ENCODE peak calls at places on chromosomes 12 and 14, in seven cellular contexts. W is ovary; J is cardiac muscle cell; V is kidney epithelial cell; C is GM13977; K is left ventricle myocardium inferior; Y is CD8-positive, alpha-beta T cell. O is an unnamed sample.

GRCh38 chr14:62179367-62180018 is 417.3 kb downstream of the SNAPC1 start:
- DNase-seq in W (no peak), V (peak), Y (no peak), K (peak), J (peak), C (peak), O (peak)

GRCh38 chr12:106919910-106920544 is 35.7 kb upstream of the TMEM263 start:
- DNase-seq in C (no peak), V (no peak), W (no peak), J (peak), K (no peak), Y (no peak), O (no peak)

GRCh38 chr14:104734601-104734990 is 10.6 kb downstream of the ADSS1 start:
- DNase-seq in W (no peak), Y (no peak), C (no peak), V (no peak), J (no peak), K (no peak), O (no peak)

GRCh38 chr12:50147281-50147680 is 19.9 kb downstream of the CERS5 start:
- DNase-seq in Y (no peak), V (no peak), J (no peak), K (no peak), W (no peak), C (no peak), O (no peak)

GRCh38 chr12:49808686-49809368 is 19.4 kb downstream of the NCKAP5L start:
- DNase-seq in C (no peak), W (peak), Y (no peak), V (no peak), J (no peak), K (peak), O (no peak)

GRCh38 chr12:24730461-24730896 is 218.4 kb downstream of the BCAT1 start:
- DNase-seq in J (no peak), W (no peak), V (no peak), C (no peak), K (no peak), Y (no peak), O (no peak)

GRCh38 chr14:80215081-80215480 is 3.8 kb upstream of the DIO2 start:
- DNase-seq in V (no peak), J (no peak), C (no peak), W (no peak), Y (no peak), K (no peak), O (no peak)

GRCh38 chr14:101906645-101907044 is 57.7 kb upstream of the DYNC1H1 start:
- DNase-seq in Y (no peak), K (no peak), C (no peak), V (no peak), W (no peak), J (no peak), O (no peak)

GRCh38 chr14:64880382-64881121 is 845 bp upstream of the SPTB start:
- DNase-seq in C (peak), K (peak), W (peak), J (peak), V (no peak), Y (peak), O (peak)

GRCh38 chr14:58738876-58739275 is 101.1 kb downstream of the DACT1 start:
- DNase-seq in V (no peak), K (no peak), W (no peak), Y (no peak), C (no peak), J (no peak), O (no peak)

GRCh38 chr14:96362071-96362964 is 823 bp downstream of the ATG2B start:
- DNase-seq in J (peak), V (peak), Y (peak), K (no peak), C (peak), W (no peak), O (no peak)

GRCh38 chr12:96085475-96085874 is 50.1 kb upstream of the LTA4H start:
- DNase-seq in J (no peak), Y (no peak), C (no peak), K (no peak), V (no peak), W (no peak), O (no peak)

GRCh38 chr14:77738559-77739250 is 22.3 kb downstream of the SNW1 start:
- DNase-seq in J (peak), W (peak), C (no peak), Y (no peak), K (no peak), V (no peak), O (no peak)

GRCh38 chr12:26188132-26188531 is 7.2 kb upstream of the SSPN start:
- DNase-seq in K (no peak), V (no peak), C (no peak), Y (no peak), W (no peak), J (peak), O (no peak)

GRCh38 chr14:68285421-68286179 is 466.0 kb downstream of the RAD51B start:
- DNase-seq in Y (peak), V (no peak), J (peak), C (no peak), W (no peak), K (no peak), O (no peak)

GRCh38 chr14:30553311-30553989 is 5.5 kb upstream of the G2E3 start:
- DNase-seq in K (no peak), W (no peak), V (no peak), C (no peak), J (peak), Y (no peak), O (no peak)

GRCh38 chr12:121023799-121024198 is 7.5 kb upstream of the C12orf43 start:
- DNase-seq in K (no peak), W (no peak), Y (no peak), V (no peak), J (no peak), C (no peak), O (no peak)
- TF ChIP-seq CTCF in K (no peak), W (no peak), Y (no peak), V (no peak), J (no peak), C (no peak), O (no peak)

GRCh38 chr12:90013409-90013808 is 304.8 kb upstream of the ATP2B1 start:
- DNase-seq in C (no peak), V (no peak), Y (no peak), K (no peak), J (peak), W (no peak), O (no peak)
- TF ChIP-seq CTCF in C (peak), V (no peak), Y (peak), K (peak), J (peak), W (no peak), O (no peak)

GRCh38 chr12:89906824-89907223 is 198.2 kb upstream of the ATP2B1 start:
- DNase-seq in V (no peak), J (no peak), K (no peak), W (no peak), C (no peak), Y (no peak), O (no peak)

GRCh38 chr12:89901906-89902648 is 193.4 kb upstream of the ATP2B1 start:
- DNase-seq in W (no peak), C (no peak), V (no peak), J (no peak), K (no peak), Y (no peak), O (no peak)

GRCh38 chr12:89906178-89906577 is 197.5 kb upstream of the ATP2B1 start:
- DNase-seq in V (no peak), K (no peak), C (no peak), J (no peak), W (no peak), Y (no peak), O (no peak)

GRCh38 chr12:89909753-89910152 is 201.1 kb upstream of the ATP2B1 start:
- DNase-seq in K (no peak), C (no peak), Y (no peak), J (no peak), W (no peak), V (no peak), O (no peak)

GRCh38 chr12:89907659-89908058 is 199.0 kb upstream of the ATP2B1 start:
- DNase-seq in W (no peak), C (no peak), K (no peak), V (no peak), J (no peak), Y (no peak), O (no peak)
- TF ChIP-seq CTCF in W (no peak), C (no peak), K (no peak), V (no peak), J (no peak), Y (no peak), O (no peak)

GRCh38 chr12:110102255-110102654 is 21.9 kb upstream of the IFT81 start:
- DNase-seq in C (no peak), W (peak), V (no peak), Y (no peak), K (no peak), J (peak), O (no peak)
- TF ChIP-seq CTCF in C (peak), W (no peak), V (peak), Y (no peak), K (peak), J (peak), O (no peak)

DNA sequence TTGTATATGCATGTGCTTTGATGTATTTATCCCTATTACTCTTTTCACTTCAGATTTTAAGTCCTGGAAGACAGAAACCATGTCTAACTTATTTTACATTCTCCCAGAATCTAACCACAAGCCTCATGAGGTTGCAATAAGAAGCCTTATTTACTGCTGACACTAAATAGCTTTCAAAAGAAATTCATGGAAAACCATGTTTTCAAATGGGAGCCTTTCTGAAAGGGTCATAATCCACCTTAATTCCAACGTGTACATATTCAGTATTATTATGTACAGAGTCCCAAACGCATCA is 34.4 kb downstream of the CORO1C start:
- DNase-seq in C (no peak), J (no peak), Y (no peak), K (no peak), V (no peak), W (no peak), O (no peak)
- TF ChIP-seq CTCF in C (no peak), J (no peak), Y (no peak), K (no peak), V (no peak), W (no peak), O (no peak)

GRCh38 chr12:32301216-32301615 is 98.1 kb upstream of the FGD4 start:
- DNase-seq in V (no peak), W (no peak), K (no peak), J (no peak), Y (no peak), C (no peak), O (no peak)

GRCh38 chr12:32302218-32302826 is 97.0 kb upstream of the FGD4 start:
- DNase-seq in J (peak), V (no peak), Y (no peak), K (no peak), C (peak), W (no peak), O (no peak)

GRCh38 chr12:32303171-32303570 is 96.2 kb upstream of the FGD4 start:
- DNase-seq in W (no peak), K (no peak), V (no peak), C (no peak), J (no peak), Y (no peak), O (no peak)

GRCh38 chr12:32307352-32307751 is 92.0 kb upstream of the FGD4 start:
- DNase-seq in K (no peak), W (no peak), C (no peak), V (no peak), Y (no peak), J (no peak), O (no peak)

DNA sequence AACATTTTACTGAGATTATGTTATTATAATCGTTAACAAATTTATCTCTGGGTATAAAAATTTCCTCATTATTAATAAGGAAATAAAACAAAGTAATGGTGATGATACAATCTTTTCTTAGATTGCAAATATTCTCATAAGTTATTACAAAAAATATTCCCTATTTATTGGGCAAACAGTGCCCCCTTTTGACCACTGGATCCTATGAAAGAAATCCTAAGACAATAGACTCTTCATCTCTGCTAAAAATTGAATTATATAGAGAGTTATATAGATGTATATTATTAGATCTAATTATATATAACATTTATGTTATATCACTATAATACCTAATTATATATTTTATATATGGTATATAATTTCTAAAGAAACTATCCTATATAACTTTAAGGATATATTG is 94.2 kb upstream of the FGD4 start:
- DNase-seq in J (peak), C (no peak), Y (no peak), W (no peak), V (no peak), K (no peak), O (no peak)
- TF ChIP-seq CTCF in J (peak), C (peak), Y (peak), W (no peak), V (peak), K (peak), O (no peak)

DNA sequence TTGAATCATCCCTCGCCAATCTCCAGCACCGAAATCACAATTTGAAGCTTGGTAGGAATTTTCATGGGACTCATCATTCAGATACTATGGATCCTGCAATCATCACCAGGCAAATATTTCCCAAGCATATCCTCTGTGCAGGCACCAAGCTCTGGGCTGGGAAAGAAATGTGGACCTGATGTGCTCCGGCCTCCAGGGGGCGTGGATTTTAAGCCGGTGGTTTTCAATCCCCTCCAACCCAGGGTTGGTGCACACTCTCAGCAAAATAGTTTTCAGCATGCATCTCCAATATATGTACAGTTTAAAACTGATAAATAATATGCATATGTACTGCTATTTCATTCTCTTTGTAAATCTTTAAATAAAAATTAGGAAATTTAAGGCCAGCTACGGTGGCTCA is 98.9 kb downstream of the RBM19 start:
- DNase-seq in K (no peak), W (no peak), V (no peak), J (peak), C (no peak), Y (no peak), O (no peak)
- TF ChIP-seq CTCF in K (peak), W (no peak), V (peak), J (peak), C (peak), Y (no peak), O (peak)

DNA sequence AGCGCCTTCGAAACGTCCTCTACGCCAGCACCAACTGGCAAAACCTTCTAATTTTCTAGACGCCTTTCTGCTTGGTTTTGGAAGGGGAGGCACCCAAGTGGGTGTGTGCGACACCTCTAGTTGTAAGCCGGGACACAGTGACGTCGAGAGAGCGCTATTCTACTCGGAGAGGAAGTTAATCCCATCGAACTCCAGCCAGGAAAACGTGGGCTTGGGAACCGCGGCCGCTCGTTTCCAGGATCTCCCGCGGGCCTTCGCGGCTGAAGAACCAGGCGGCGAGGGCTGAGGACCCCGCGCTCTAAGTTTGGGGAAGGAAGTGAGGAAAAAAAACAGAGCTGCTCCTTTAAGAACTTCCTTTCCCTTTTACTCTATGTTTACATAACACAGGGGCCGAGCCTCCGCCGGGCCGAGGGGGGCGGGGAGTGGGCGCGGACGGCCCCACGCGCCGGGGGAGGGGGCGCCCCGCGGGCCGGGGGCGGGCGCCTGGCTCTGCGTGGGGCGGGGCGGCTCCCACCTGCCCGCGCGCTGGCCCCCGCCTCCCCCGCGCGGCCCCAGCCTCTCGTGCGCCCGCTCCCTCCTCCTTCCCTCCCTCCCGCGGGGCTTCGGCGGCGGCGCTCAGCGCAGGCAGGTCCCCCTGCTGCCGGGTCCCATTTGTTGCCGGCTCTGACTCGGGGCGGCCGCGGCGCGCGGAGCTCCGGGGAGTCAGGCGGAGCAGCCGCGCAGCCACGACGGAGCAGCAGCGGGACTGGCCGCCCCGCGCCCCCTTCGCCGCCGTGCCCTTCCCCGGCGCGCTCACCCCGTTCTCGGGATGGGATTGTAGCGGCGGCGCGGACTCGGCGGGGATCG is at the start of gene PELI2:
- DNase-seq in Y (peak), C (peak), K (peak), V (no peak), J (peak), W (peak), O (peak)
- TF ChIP-seq CTCF in Y (no peak), C (peak), K (peak), V (peak), J (peak), W (no peak), O (peak)

GRCh38 chr12:42588981-42589464 is 523 bp downstream of the PRICKLE1 start:
- DNase-seq in W (peak), Y (no peak), K (peak), V (no peak), C (peak), J (peak), O (peak)
- TF ChIP-seq CTCF in W (no peak), Y (no peak), K (peak), V (peak), C (peak), J (peak), O (peak)

GRCh38 chr14:39469094-39469710 is 37.0 kb upstream of the FBXO33 start:
- DNase-seq in K (no peak), C (peak), V (no peak), J (peak), Y (no peak), W (no peak), O (no peak)
- TF ChIP-seq CTCF in K (peak), C (peak), V (peak), J (peak), Y (no peak), W (no peak), O (peak)